ENCODE peak calls at places on chromosomes 11 and 22, in four cellular contexts. L is K562, J is HCT116, Q is HepG2. A is an unnamed sample.

GRCh38 chr11:91209751-91210150 is 986.9 kb upstream of the CHORDC1 start:
- DNase-seq in L (no peak), J (no peak), Q (no peak), A (no peak)

GRCh38 chr11:119694334-119694733 is 34.7 kb downstream of the NECTIN1 start:
- DNase-seq in L (no peak), J (no peak), Q (peak; percentile 72), A (no peak)

GRCh38 chr22:37455896-37456295 is 28.6 kb upstream of the ELFN2 start:
- DNase-seq in L (no peak), J (no peak), Q (no peak), A (no peak)

GRCh38 chr11:3095712-3096361 is 38.6 kb upstream of the CARS1 start:
- DNase-seq in L (no peak), J (no peak), Q (no peak), A (peak; percentile 72)

GRCh38 chr11:129230006-129230405 is 37.9 kb upstream of the ARHGAP32 start:
- DNase-seq in L (no peak), J (no peak), Q (no peak), A (peak; percentile 10)

GRCh38 chr11:73439002-73439843 is 63.0 kb downstream of the RELT start:
- DNase-seq in L (no peak), J (no peak), Q (peak; percentile 45), A (no peak)

GRCh38 chr22:22431271-22432220 is 77.0 kb downstream of the ZNF280B start:
- DNase-seq in L (peak; percentile 95), J (peak; percentile 34), Q (peak; percentile 49), A (peak; percentile 24)

GRCh38 chr22:46738961-46739870 is 1.2 kb upstream of the CERK start:
- DNase-seq in L (peak; percentile 21), J (peak; percentile 81), Q (peak; percentile 75), A (peak; percentile 47)

GRCh38 chr11:81345609-81346008 is 1388.1 kb downstream of the FAM181B start:
- DNase-seq in L (no peak), J (no peak), Q (no peak), A (no peak)

GRCh38 chr11:114891911-114892310 is 213.6 kb downstream of the NXPE2 start:
- DNase-seq in L (no peak), J (no peak), Q (no peak), A (no peak)

GRCh38 chr11:15236514-15236913 is 121.8 kb downstream of the INSC start:
- DNase-seq in L (no peak), J (no peak), Q (no peak), A (no peak)

GRCh38 chr22:19085233-19086043 is 36.8 kb downstream of the DGCR2 start:
- DNase-seq in L (peak; percentile 71), J (no peak), Q (peak; percentile 26), A (no peak)

GRCh38 chr11:117668291-117668690 is 128.7 kb downstream of the DSCAML1 start:
- DNase-seq in L (no peak), J (no peak), Q (no peak), A (no peak)

GRCh38 chr11:85170184-85170583 is 457.0 kb downstream of the DLG2 start:
- DNase-seq in L (no peak), J (peak; percentile 53), Q (no peak), A (no peak)

GRCh38 chr11:12464303-12464702 is 86.9 kb downstream of the PARVA start:
- DNase-seq in L (no peak), J (no peak), Q (no peak), A (no peak)

GRCh38 chr11:31214337-31214736 is 155.2 kb downstream of the DCDC1 start:
- DNase-seq in L (peak; percentile 4), J (no peak), Q (no peak), A (no peak)

GRCh38 chr22:39232806-39233735 is 11.7 kb downstream of the PDGFB start:
- DNase-seq in L (no peak), J (no peak), Q (no peak), A (no peak)

GRCh38 chr11:117300773-117301172 is 9.6 kb downstream of the BACE1-AS start:
- DNase-seq in L (peak; percentile 23), J (no peak), Q (no peak), A (no peak)

GRCh38 chr11:35763301-35763700 is 100.7 kb downstream of the TRIM44 start:
- DNase-seq in L (no peak), J (no peak), Q (no peak), A (no peak)

GRCh38 chr22:36612458-36612857 is 83.5 kb upstream of the EIF3D start:
- DNase-seq in L (no peak), J (no peak), Q (no peak), A (no peak)

GRCh38 chr11:2511421-2512369 is 66.9 kb downstream of the KCNQ1 start:
- DNase-seq in L (no peak), J (no peak), Q (no peak), A (no peak)

GRCh38 chr22:30453731-30454510 is 17.9 kb downstream of the SEC14L3 start:
- DNase-seq in L (peak; percentile 44), J (no peak), Q (no peak), A (no peak)

GRCh38 chr22:44574581-44575343 is 76.7 kb upstream of the RTL6 start:
- DNase-seq in L (no peak), J (no peak), Q (no peak), A (no peak)

GRCh38 chr11:289145-289705 is 299 bp downstream of the PGGHG start:
- DNase-seq in L (peak; percentile 34), J (no peak), Q (no peak), A (no peak)

GRCh38 chr22:30204742-30205111 is 41.8 kb downstream of the LIF start:
- DNase-seq in L (no peak), J (no peak), Q (no peak), A (no peak)

GRCh38 chr11:67284811-67285540 is 4.1 kb upstream of the ANKRD13D start:
- DNase-seq in L (no peak), J (no peak), Q (no peak), A (no peak)

GRCh38 chr11:7415537-7415817 is 69.8 kb upstream of the OLFML1 start:
- DNase-seq in L (no peak), J (no peak), Q (no peak), A (no peak)
- TF ChIP-seq TCF7L2 in L (no peak), J (no peak), Q (no peak), A (no peak)

DNA sequence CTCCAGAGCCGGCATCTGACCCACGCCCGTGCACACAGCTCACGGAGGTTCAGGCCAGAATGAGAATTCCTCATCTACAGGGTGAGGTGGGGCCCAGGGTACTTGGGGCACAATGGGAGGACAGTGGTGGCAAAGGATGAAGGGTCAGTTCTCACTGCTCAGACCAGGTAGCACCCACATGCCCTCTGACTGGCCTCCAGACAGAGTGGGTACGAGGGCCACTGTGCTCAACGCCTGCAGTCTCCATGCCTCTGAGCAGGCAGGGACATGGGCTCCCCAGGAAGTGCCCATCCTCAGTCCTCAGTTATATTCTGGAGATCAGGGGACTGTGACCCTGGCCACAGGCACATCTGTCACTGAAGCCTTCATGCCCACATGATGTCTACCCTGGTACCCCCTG is 13.0 kb upstream of the CDC42BPG start:
- DNase-seq in L (no peak), J (no peak), Q (no peak), A (no peak)
- H3K4me1 ChIP-seq in L (peaks cover 22% of the 10 kb centered on the region), J (peaks cover 48% of the 10 kb centered on the region), Q (peaks cover 43% of the 10 kb centered on the region), A (peaks cover 65% of the 10 kb centered on the region)

GRCh38 chr11:94543695-94544581 is at the start of gene FUT4:
- DNase-seq in L (peak; percentile 88), J (peak; percentile 82), Q (peak; percentile 24), A (no peak)
- TF ChIP-seq POLR2AphosphoS5 in L (no peak), J (peak; percentile 81), Q (no peak), A (peak; percentile 90)

GRCh38 chr11:111836766-111837165 is 34.6 kb downstream of the ALG9 start:
- DNase-seq in L (no peak), J (no peak), Q (no peak), A (no peak)
- TF ChIP-seq TCF7L2 in L (no peak), J (no peak), Q (no peak), A (no peak)

GRCh38 chr11:68839953-68840641 is 1.6 kb downstream of the CPT1A start:
- DNase-seq in L (peak; percentile 80), J (no peak), Q (no peak), A (no peak)
- H3K4me1 ChIP-seq in L (peaks cover 18% of the 10 kb centered on the region), J (peaks cover 36% of the 10 kb centered on the region), Q (peaks cover 88% of the 10 kb centered on the region), A (peaks cover 38% of the 10 kb centered on the region)

DNA sequence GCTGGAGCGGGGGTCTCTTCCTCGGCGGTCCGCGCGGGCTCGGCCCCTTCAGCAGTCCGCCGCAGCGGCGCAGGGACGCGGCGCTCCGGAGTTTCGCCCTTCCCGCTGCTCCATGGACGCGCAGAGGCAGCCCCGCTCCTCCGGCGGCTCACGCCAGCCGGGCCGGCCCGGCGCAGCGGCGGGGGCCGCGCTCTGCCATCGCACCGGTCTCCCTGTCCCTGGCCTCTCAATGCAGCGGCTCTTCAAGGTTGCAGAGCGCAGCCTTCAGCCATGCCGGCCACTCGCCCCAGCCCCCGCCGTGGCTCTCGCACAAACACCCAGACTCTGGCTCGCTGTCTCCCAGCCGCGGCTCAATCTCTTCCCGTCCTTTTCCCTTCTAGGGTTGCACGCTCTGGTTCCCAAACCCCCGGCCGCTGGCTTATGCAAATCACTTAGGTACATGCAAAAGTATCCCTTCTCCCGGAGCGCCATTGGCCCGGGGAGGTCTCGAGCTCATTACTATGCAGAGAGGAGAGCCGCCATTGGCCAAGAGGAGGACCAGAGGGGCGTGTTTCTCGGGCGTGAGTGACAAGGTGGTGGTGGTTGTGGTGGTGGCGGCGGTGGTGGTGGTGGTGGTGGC is at the start of gene LGR4:
- DNase-seq in L (peak; percentile 96), J (peak; percentile 83), Q (peak; percentile 97), A (no peak)
- TF ChIP-seq POLR2AphosphoS5 in L (no peak), J (peak; percentile 43), Q (peak; percentile 94), A (peak; percentile 68)

A was measured in Panc1.